ENCODE peak calls at places on chromosomes 2 and 18, in six cellular contexts. C is hippocampal formation, W is SW480, P is NCI-H1105, K is T47D, A is activated T-helper 1 cell treated with Interleukin-2 at 50 U/mL for 16 hours. J is an unnamed sample.

GRCh38 chr2:136530154-136530553 is 235.2 kb upstream of the THSD7B start:
- DNase-seq in C (no peak), W (no peak), P (no peak), K (no peak), A (no peak), J (no peak)

GRCh38 chr18:55041366-55041765 is 82.1 kb upstream of the CCDC68 start:
- DNase-seq in C (no peak), W (no peak), P (no peak), K (no peak), A (no peak), J (no peak)

GRCh38 chr2:233265899-233266431 is 14.5 kb downstream of the ATG16L1 start:
- DNase-seq in C (no peak), W (no peak), P (no peak), K (no peak), A (no peak), J (no peak)

GRCh38 chr2:164495491-164496223 is 125.6 kb downstream of the GRB14 start:
- DNase-seq in C (peak; percentile 41), W (peak; percentile 27), P (peak; percentile 12), K (no peak), A (no peak), J (peak; percentile 62)

GRCh38 chr2:64604929-64605550 is 48.7 kb downstream of the SERTAD2 start:
- DNase-seq in C (no peak), W (no peak), P (no peak), K (no peak), A (no peak), J (no peak)

GRCh38 chr2:30666307-30666874 is 140.9 kb downstream of the CAPN13 start:
- DNase-seq in C (no peak), W (peak; percentile 72), P (no peak), K (no peak), A (no peak), J (peak; percentile 94)

GRCh38 chr2:60359569-60359968 is 193.9 kb downstream of the BCL11A start:
- DNase-seq in C (no peak), W (no peak), P (no peak), K (no peak), A (no peak), J (no peak)

GRCh38 chr2:174969091-174969734 is 36.0 kb downstream of the CHN1 start:
- DNase-seq in C (no peak), W (no peak), P (no peak), K (no peak), A (no peak), J (no peak)

GRCh38 chr2:218229851-218230250 is 12.9 kb downstream of the ARPC2 start:
- DNase-seq in C (no peak), W (no peak), P (no peak), K (no peak), A (no peak), J (no peak)

GRCh38 chr2:21836261-21836660 is 712.5 kb downstream of the TDRD15 start:
- DNase-seq in C (no peak), W (no peak), P (no peak), K (no peak), A (no peak), J (no peak)

GRCh38 chr2:110978148-110978547 is 142.6 kb upstream of the BCL2L11 start:
- DNase-seq in C (no peak), W (no peak), P (no peak), K (no peak), A (no peak), J (no peak)

GRCh38 chr18:49073431-49073830 is 122.7 kb upstream of the SMAD7 start:
- DNase-seq in C (no peak), W (no peak), P (no peak), K (no peak), A (no peak), J (no peak)

GRCh38 chr2:229416116-229416694 is 145.1 kb upstream of the PID1 start:
- DNase-seq in C (peak; percentile 50), W (no peak), P (no peak), K (no peak), A (no peak), J (no peak)

GRCh38 chr2:68912732-68913131 is 40.0 kb downstream of the GKN2 start:
- DNase-seq in C (no peak), W (no peak), P (no peak), K (no peak), A (no peak), J (no peak)

GRCh38 chr2:184463866-184464248 is 134.5 kb upstream of the ZNF804A start:
- DNase-seq in C (no peak), W (no peak), P (no peak), K (no peak), A (no peak), J (no peak)

GRCh38 chr2:47664817-47665216 is 118.1 kb upstream of the MSH6 start:
- DNase-seq in C (no peak), W (no peak), P (no peak), K (no peak), A (no peak), J (peak; percentile 22)

GRCh38 chr2:161990741-161991140 is 83.3 kb downstream of the DPP4 start:
- DNase-seq in C (no peak), W (peak; percentile 15), P (no peak), K (no peak), A (no peak), J (no peak)

GRCh38 chr2:120253021-120253882 is 600 bp downstream of the RALB start:
- DNase-seq in C (peak; percentile 75), W (peak; percentile 77), P (no peak), K (peak; percentile 66), A (peak; percentile 28), J (peak; percentile 85)

GRCh38 chr2:216694201-216694825 is 1.0 kb downstream of the IGFBP5 start:
- DNase-seq in C (peak; percentile 34), W (peak; percentile 36), P (peak; percentile 59), K (no peak), A (no peak), J (peak; percentile 84)

GRCh38 chr2:74502720-74503505 is 3.5 kb upstream of the LBX2 start:
- DNase-seq in C (no peak), W (peak; percentile 72), P (no peak), K (no peak), A (no peak), J (peak; percentile 77)

GRCh38 chr2:99430614-99431258 is 59.1 kb downstream of the REV1 start:
- DNase-seq in C (no peak), W (no peak), P (no peak), K (peak; percentile 11), A (no peak), J (no peak)

GRCh38 chr2:61770298-61770697 is 83.6 kb downstream of the FAM161A start:
- DNase-seq in C (no peak), W (no peak), P (no peak), K (no peak), A (no peak), J (no peak)

GRCh38 chr2:185475868-185476267 is 262.7 kb upstream of the FSIP2 start:
- DNase-seq in C (no peak), W (no peak), P (peak; percentile 62), K (no peak), A (no peak), J (peak; percentile 29)